ENCODE peak calls at places on chromosomes 13 and 19, in four cellular contexts. One of them, this sample, is unnamed.
A peak's percentile ranks its signal among the peaks of the same experiment; 100 is the strongest.

GRCh38 chr13:33204130-33204927 is 81.2 kb downstream of the STARD13 start:
- DNase-seq in AG09309: peak; percentile 93
- DNase-seq in thoracic aorta: peak; percentile 36
- DNase-seq in glutamatergic neuron: no peak
- DNase-seq in this sample: peak; percentile 94

GRCh38 chr13:111460548-111461444 is 140.4 kb downstream of the TEX29 start:
- DNase-seq in AG09309: peak; percentile 8
- DNase-seq in thoracic aorta: no peak
- DNase-seq in glutamatergic neuron: peak; percentile 64
- DNase-seq in this sample: peak; percentile 15

GRCh38 chr13:69389899-69390298 is 717.7 kb upstream of the ATXN8OS start:
- DNase-seq in AG09309: no peak
- DNase-seq in thoracic aorta: no peak
- DNase-seq in glutamatergic neuron: no peak
- DNase-seq in this sample: no peak

GRCh38 chr13:99439048-99439447 is 62.2 kb upstream of the TM9SF2 start:
- DNase-seq in AG09309: no peak
- DNase-seq in thoracic aorta: no peak
- DNase-seq in glutamatergic neuron: no peak
- DNase-seq in this sample: no peak

GRCh38 chr13:102198418-102199322 is 203.2 kb downstream of the FGF14 start:
- DNase-seq in AG09309: no peak
- DNase-seq in thoracic aorta: no peak
- DNase-seq in glutamatergic neuron: no peak
- DNase-seq in this sample: no peak

GRCh38 chr19:17049711-17050280 is 23.2 kb upstream of the CPAMD8 start:
- DNase-seq in AG09309: peak; percentile 13
- DNase-seq in thoracic aorta: no peak
- DNase-seq in glutamatergic neuron: no peak
- DNase-seq in this sample: no peak

GRCh38 chr19:703651-704446 is 4.9 kb upstream of the PALM start:
- DNase-seq in AG09309: no peak
- DNase-seq in thoracic aorta: peak; percentile 29
- DNase-seq in glutamatergic neuron: peak; percentile 78
- DNase-seq in this sample: peak; percentile 2

GRCh38 chr19:43789029-43789428 is 8.3 kb upstream of the KCNN4 start:
- DNase-seq in AG09309: no peak
- DNase-seq in thoracic aorta: no peak
- DNase-seq in glutamatergic neuron: no peak
- DNase-seq in this sample: no peak

GRCh38 chr19:42068361-42068755 is 1.6 kb downstream of the GRIK5 start:
- DNase-seq in AG09309: no peak
- DNase-seq in thoracic aorta: no peak
- DNase-seq in glutamatergic neuron: no peak
- DNase-seq in this sample: no peak

GRCh38 chr19:1417145-1417544 is 9.8 kb downstream of the DAZAP1 start:
- DNase-seq in AG09309: no peak
- DNase-seq in thoracic aorta: no peak
- DNase-seq in glutamatergic neuron: no peak
- DNase-seq in this sample: no peak

DNA sequence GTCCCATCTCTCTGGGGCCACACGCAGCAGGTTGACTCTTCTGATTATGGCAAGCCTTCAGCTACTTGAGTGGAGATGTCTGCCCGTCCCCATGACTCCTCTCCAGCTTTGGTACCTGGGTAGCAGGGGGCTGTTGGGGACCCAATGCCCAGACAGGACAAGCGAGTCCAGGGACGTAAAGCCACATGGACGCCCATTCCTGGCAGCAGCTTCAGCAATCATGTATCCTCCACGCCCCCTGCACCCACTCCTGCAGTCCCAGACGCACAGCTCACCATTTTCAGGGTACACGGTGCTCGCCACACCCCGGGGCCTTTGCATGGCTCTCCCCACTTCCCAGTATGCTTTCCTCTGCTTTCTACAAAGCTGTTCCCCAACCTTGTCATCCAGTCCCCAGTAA is 22.0 kb upstream of the VSTM2B start:
- DNase-seq in AG09309: no peak
- DNase-seq in thoracic aorta: no peak
- DNase-seq in glutamatergic neuron: no peak
- DNase-seq in this sample: no peak
- TF ChIP-seq CTCF in AG09309: no peak
- TF ChIP-seq CTCF in thoracic aorta: no peak
- TF ChIP-seq CTCF in glutamatergic neuron: no peak
- TF ChIP-seq CTCF in this sample: no peak

GRCh38 chr19:31406106-31406505 is 56.9 kb upstream of the TSHZ3 start:
- DNase-seq in AG09309: no peak
- DNase-seq in thoracic aorta: no peak
- DNase-seq in glutamatergic neuron: no peak
- DNase-seq in this sample: no peak

GRCh38 chr19:31413353-31413752 is 64.1 kb upstream of the TSHZ3 start:
- DNase-seq in AG09309: no peak
- DNase-seq in thoracic aorta: no peak
- DNase-seq in glutamatergic neuron: no peak
- DNase-seq in this sample: no peak

GRCh38 chr19:31402931-31403330 is 53.7 kb upstream of the TSHZ3 start:
- DNase-seq in AG09309: no peak
- DNase-seq in thoracic aorta: no peak
- DNase-seq in glutamatergic neuron: no peak
- DNase-seq in this sample: no peak

GRCh38 chr19:31408460-31409124 is 59.4 kb upstream of the TSHZ3 start:
- DNase-seq in AG09309: peak; percentile 62
- DNase-seq in thoracic aorta: no peak
- DNase-seq in glutamatergic neuron: no peak
- DNase-seq in this sample: peak; percentile 17
- TF ChIP-seq CTCF in AG09309: no peak
- TF ChIP-seq CTCF in thoracic aorta: no peak
- TF ChIP-seq CTCF in glutamatergic neuron: no peak
- TF ChIP-seq CTCF in this sample: no peak

GRCh38 chr19:33309826-33310225 is 7.5 kb upstream of the CEBPA start:
- DNase-seq in AG09309: no peak
- DNase-seq in thoracic aorta: no peak
- DNase-seq in glutamatergic neuron: no peak
- DNase-seq in this sample: no peak

GRCh38 chr19:33310606-33311325 is 8.4 kb upstream of the CEBPA start:
- DNase-seq in AG09309: no peak
- DNase-seq in thoracic aorta: no peak
- DNase-seq in glutamatergic neuron: no peak
- DNase-seq in this sample: no peak

GRCh38 chr19:33312065-33312464 is 9.7 kb upstream of the CEBPA start:
- DNase-seq in AG09309: no peak
- DNase-seq in thoracic aorta: no peak
- DNase-seq in glutamatergic neuron: no peak
- DNase-seq in this sample: no peak

GRCh38 chr19:33306853-33307792 is 4.8 kb upstream of the CEBPA start:
- DNase-seq in AG09309: no peak
- DNase-seq in thoracic aorta: no peak
- DNase-seq in glutamatergic neuron: no peak
- DNase-seq in this sample: no peak

GRCh38 chr19:33311326-33311682 is 9.0 kb upstream of the CEBPA start:
- DNase-seq in AG09309: no peak
- DNase-seq in thoracic aorta: no peak
- DNase-seq in glutamatergic neuron: no peak
- DNase-seq in this sample: no peak
- TF ChIP-seq CTCF in AG09309: peak; percentile 2
- TF ChIP-seq CTCF in thoracic aorta: no peak
- TF ChIP-seq CTCF in glutamatergic neuron: no peak
- TF ChIP-seq CTCF in this sample: peak; percentile 27

DNA sequence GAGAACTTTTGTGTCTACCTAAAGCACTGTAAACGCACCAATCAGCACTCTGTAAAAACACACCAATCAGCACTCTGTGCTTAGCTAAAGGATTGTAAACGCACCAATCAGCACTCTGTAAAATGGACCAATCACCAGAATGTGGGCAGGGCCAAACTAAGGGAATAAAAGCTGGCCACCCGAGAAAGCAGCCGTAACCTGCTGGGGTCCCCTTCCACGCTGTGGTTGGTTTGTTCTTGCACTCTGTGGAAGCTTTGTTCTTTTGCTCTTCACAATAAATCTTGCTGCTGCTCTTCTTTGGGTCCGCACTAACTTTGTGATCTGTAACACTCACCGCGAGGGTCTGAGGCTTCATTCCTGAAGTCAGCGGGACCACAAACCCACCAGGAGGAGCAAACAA is 37.2 kb downstream of the LIG4 start:
- DNase-seq in AG09309: no peak
- DNase-seq in thoracic aorta: no peak
- DNase-seq in glutamatergic neuron: no peak
- DNase-seq in this sample: no peak
- TF ChIP-seq CTCF in AG09309: no peak
- TF ChIP-seq CTCF in thoracic aorta: no peak
- TF ChIP-seq CTCF in glutamatergic neuron: no peak
- TF ChIP-seq CTCF in this sample: no peak

DNA sequence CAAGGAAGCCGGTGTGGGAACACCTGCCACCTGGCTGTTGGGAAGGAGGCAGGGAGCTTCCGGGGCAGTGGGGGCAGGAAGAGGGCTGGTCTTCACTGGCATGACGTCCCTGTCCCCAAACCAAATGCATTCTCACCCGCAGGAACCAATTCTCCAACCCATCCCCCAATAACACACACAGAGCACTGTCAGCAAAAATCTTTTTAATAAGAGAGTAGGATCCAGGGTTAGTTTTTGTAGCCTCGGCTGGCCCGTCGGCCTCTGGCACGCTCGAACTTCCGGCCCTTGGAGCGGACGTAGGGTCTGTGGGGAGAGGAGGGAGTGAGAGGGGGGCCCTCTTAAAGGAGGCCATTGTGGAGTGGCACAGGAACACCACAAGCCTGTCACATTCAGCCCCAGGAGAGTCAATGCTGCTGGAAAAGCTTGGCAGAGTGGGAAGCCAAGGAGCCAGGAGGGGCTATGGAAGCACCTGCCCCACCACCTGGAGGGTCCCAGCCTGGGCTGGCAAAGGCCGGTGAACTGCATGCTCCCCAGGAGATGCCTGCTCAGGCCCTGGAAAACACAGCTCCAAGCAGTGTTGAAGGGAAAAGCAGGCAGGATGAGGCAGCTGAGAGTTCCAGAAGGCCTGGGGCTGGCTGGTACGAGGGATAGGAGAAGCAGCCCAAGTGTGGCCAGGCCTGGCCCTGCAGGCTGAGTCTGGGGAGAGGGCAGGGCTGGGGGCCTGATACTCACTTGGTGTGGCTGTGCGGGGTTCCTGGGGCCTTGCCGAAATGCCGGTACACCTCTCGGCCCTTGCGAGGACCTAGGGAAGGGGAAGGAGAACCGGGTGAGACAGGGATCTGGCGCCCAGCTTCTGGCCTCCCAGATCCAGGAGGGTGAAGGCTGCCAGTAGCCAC is 517 bp upstream of the FAM83E start:
- DNase-seq in AG09309: no peak
- DNase-seq in thoracic aorta: no peak
- DNase-seq in glutamatergic neuron: no peak
- DNase-seq in this sample: no peak
- TF ChIP-seq CTCF in AG09309: no peak
- TF ChIP-seq CTCF in thoracic aorta: no peak
- TF ChIP-seq CTCF in glutamatergic neuron: no peak
- TF ChIP-seq CTCF in this sample: no peak

DNA sequence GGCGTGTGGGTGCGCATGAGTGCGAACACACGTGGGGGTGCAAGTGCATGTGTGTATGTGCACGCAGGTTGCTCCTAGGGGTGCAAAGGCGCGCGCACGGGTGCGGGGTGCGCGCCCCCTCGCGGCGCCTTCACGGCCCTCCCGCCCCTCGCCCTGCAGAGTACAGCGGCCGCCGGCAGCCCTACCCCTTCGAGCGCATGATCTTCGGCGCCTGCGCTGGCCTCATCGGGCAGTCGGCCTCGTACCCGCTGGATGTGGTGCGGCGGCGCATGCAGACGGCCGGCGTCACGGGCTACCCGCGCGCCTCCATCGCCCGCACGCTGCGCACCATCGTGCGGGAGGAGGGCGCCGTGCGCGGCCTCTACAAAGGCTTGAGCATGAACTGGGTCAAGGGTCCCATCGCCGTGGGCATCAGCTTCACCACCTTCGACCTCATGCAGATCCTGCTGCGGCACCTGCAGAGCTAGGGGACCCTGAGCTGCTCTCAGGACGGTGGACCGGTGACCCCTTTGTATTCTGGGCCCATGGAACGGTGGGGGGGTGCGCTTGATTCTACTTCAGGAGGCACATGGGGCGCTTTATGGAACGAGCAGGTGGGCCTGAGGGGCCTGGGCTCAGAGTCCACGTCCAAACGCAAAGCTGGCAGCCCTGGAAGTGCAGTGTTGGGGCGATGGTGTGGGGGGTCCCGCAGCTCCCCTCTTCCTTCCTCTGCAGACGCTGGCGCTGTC is 27.7 kb downstream of the TMEM161A start:
- DNase-seq in AG09309: no peak
- DNase-seq in thoracic aorta: no peak
- DNase-seq in glutamatergic neuron: peak; percentile 83
- DNase-seq in this sample: no peak
- TF ChIP-seq CTCF in AG09309: no peak
- TF ChIP-seq CTCF in thoracic aorta: peak; percentile 18
- TF ChIP-seq CTCF in glutamatergic neuron: peak; percentile 48
- TF ChIP-seq CTCF in this sample: peak; percentile 43

GRCh38 chr13:43961909-43962308 is 82.2 kb downstream of the LACC1 start:
- DNase-seq in AG09309: no peak
- DNase-seq in thoracic aorta: no peak
- DNase-seq in glutamatergic neuron: no peak
- DNase-seq in this sample: no peak

GRCh38 chr13:43965446-43965845 is 85.7 kb downstream of the LACC1 start:
- DNase-seq in AG09309: no peak
- DNase-seq in thoracic aorta: no peak
- DNase-seq in glutamatergic neuron: no peak
- DNase-seq in this sample: no peak

GRCh38 chr13:43964698-43965097 is 85.0 kb downstream of the LACC1 start:
- DNase-seq in AG09309: no peak
- DNase-seq in thoracic aorta: no peak
- DNase-seq in glutamatergic neuron: no peak
- DNase-seq in this sample: no peak

GRCh38 chr13:43959291-43959690 is 79.6 kb downstream of the LACC1 start:
- DNase-seq in AG09309: no peak
- DNase-seq in thoracic aorta: no peak
- DNase-seq in glutamatergic neuron: no peak
- DNase-seq in this sample: no peak

GRCh38 chr13:43963726-43964125 is 84.0 kb downstream of the LACC1 start:
- DNase-seq in AG09309: no peak
- DNase-seq in thoracic aorta: no peak
- DNase-seq in glutamatergic neuron: no peak
- DNase-seq in this sample: no peak
- TF ChIP-seq CTCF in AG09309: no peak
- TF ChIP-seq CTCF in thoracic aorta: no peak
- TF ChIP-seq CTCF in glutamatergic neuron: no peak
- TF ChIP-seq CTCF in this sample: no peak

GRCh38 chr13:113804703-113805430 is 45.8 kb downstream of the TMEM255B start:
- DNase-seq in AG09309: no peak
- DNase-seq in thoracic aorta: no peak
- DNase-seq in glutamatergic neuron: no peak
- DNase-seq in this sample: no peak
- TF ChIP-seq CTCF in AG09309: no peak
- TF ChIP-seq CTCF in thoracic aorta: no peak
- TF ChIP-seq CTCF in glutamatergic neuron: no peak
- TF ChIP-seq CTCF in this sample: no peak

This sample was measured in HFF-Myc.